ENCODE peak calls at places on chromosomes 16 and 17, in seven cellular contexts. S is heart right ventricle, R is esophagus squamous epithelium, U is PC-3, B is colonic mucosa, O is K562, Z is A549. Q is an unnamed sample.
A peak's percentile ranks its signal among the peaks of the same experiment; 100 is the strongest.

GRCh38 chr16:2289282-2289681 is 21.4 kb upstream of the RNPS1 start:
- DNase-seq in S (no peak), R (no peak), U (no peak), B (no peak), O (no peak), Z (no peak), Q (no peak)

GRCh38 chr17:78873519-78874340 is 29.3 kb downstream of the CEP295NL start:
- DNase-seq in S (peak; percentile 59), R (no peak), U (peak; percentile 82), B (no peak), O (no peak), Z (no peak), Q (no peak)

GRCh38 chr17:41689497-41690299 is 1.0 kb downstream of the EIF1 start:
- DNase-seq in S (peak; percentile 47), R (no peak), U (peak; percentile 43), B (peak; percentile 71), O (no peak), Z (peak; percentile 79), Q (peak; percentile 83)

GRCh38 chr16:11094075-11094593 is 149.8 kb downstream of the CLEC16A start:
- DNase-seq in S (no peak), R (no peak), U (peak; percentile 34), B (no peak), O (peak; percentile 80), Z (no peak), Q (no peak)

GRCh38 chr17:38922538-38923291 is 2.7 kb upstream of the LASP1NB start:
- DNase-seq in S (peak; percentile 91), R (no peak), U (peak; percentile 30), B (peak; percentile 81), O (peak; percentile 27), Z (no peak), Q (peak; percentile 76)

GRCh38 chr17:18250259-18250658 is 8.3 kb downstream of the FLII start:
- DNase-seq in S (no peak), R (no peak), U (peak; percentile 56), B (peak; percentile 80), O (no peak), Z (no peak), Q (peak; percentile 38)

GRCh38 chr16:76226481-76226880 is 50.7 kb upstream of the CNTNAP4 start:
- DNase-seq in S (no peak), R (no peak), U (no peak), B (no peak), O (no peak), Z (no peak), Q (no peak)

GRCh38 chr17:37614823-37615222 is 5.6 kb upstream of the SYNRG start:
- DNase-seq in S (no peak), R (no peak), U (peak; percentile 30), B (no peak), O (no peak), Z (no peak), Q (no peak)

GRCh38 chr17:55585629-55586028 is 74.4 kb upstream of the SMIM36 start:
- DNase-seq in S (no peak), R (no peak), U (peak; percentile 50), B (no peak), O (no peak), Z (no peak), Q (no peak)
- TF ChIP-seq CTCF in S (no peak), R (no peak), U (peak; percentile 66), B (no peak), O (peak; percentile 42), Z (no peak), Q (peak; percentile 9)

GRCh38 chr16:49821156-49821555 is 34.8 kb downstream of the ZNF423 start:
- DNase-seq in S (no peak), R (no peak), U (no peak), B (no peak), O (no peak), Z (no peak), Q (no peak)
- H3K27ac ChIP-seq in S (no peak overlapping the region), R (no peak overlapping the region), U (no peak overlapping the region), B (no peak overlapping the region), O (no peak overlapping the region), Z (no peak overlapping the region), Q (no peak overlapping the region)

DNA sequence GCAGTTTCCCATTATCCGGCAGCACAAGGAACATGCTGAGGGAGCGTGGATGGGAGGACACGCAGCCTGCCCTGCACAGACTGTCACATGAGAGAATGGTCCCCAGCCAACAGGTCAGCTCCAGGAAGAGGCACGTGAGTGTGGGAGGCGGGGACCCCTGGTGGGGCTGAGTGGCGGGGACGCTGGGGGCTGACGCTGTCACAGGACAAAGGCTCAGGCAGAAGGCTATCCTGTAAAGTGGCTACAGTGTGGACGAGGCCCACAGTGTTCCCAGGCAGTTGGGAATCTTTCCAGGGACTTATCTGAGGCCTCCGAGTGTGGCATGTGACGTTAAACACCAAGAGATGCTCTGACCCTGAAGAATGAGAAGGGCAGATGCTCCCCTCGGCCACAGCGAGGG is 30.4 kb downstream of the MBTPS1 start:
- DNase-seq in S (peak; percentile 69), R (no peak), U (no peak), B (no peak), O (peak; percentile 29), Z (no peak), Q (no peak)
- TF ChIP-seq CTCF in S (no peak), R (no peak), U (no peak), B (no peak), O (no peak), Z (no peak), Q (no peak)

DNA sequence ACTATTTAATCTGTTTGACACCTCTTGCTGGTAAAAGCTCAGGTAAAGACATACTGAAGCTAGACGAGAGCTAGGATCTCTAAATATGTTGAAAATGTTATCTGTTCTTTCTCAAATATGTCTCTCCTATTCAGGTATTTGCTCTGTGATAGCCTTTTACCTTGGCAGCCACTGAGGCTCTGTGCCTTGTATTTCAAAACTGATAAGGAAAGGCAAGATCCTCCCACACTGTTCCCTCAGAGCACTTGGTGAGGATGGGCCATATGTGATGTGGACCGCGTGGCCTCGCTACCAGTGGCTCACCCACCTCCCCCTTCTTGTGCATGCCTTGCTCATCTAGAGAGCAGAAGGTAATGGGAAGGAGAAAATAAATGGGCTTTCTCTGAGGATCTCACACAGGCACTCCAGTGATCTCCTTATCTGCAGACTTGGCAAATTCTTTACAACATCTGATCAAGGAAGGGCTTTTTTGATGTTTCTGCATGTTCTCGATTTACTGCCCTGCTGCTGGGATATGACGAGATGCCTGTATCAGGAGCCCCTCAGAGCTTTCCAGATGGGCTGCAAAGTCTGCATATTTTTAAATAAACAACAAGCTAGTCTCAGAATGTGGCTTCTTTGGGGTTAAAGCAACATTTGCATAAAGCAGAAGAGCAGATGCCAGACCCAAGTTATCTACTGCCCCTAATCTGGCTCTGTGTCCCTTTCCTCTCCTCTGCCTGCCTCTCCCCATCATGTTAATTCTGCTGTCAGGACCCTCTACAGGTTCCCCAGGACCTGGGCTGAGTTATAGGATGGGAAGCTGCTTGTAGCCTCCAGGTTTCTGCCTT is 16.9 kb downstream of the HOXB1 start:
- DNase-seq in S (no peak), R (no peak), U (no peak), B (no peak), O (peak; percentile 48), Z (no peak), Q (no peak)
- H3K27ac ChIP-seq in S (no peak overlapping the region), R (no peak overlapping the region), U (no peak overlapping the region), B (no peak overlapping the region), O (peak overlapping the region; percentile 12), Z (no peak overlapping the region), Q (no peak overlapping the region)

DNA sequence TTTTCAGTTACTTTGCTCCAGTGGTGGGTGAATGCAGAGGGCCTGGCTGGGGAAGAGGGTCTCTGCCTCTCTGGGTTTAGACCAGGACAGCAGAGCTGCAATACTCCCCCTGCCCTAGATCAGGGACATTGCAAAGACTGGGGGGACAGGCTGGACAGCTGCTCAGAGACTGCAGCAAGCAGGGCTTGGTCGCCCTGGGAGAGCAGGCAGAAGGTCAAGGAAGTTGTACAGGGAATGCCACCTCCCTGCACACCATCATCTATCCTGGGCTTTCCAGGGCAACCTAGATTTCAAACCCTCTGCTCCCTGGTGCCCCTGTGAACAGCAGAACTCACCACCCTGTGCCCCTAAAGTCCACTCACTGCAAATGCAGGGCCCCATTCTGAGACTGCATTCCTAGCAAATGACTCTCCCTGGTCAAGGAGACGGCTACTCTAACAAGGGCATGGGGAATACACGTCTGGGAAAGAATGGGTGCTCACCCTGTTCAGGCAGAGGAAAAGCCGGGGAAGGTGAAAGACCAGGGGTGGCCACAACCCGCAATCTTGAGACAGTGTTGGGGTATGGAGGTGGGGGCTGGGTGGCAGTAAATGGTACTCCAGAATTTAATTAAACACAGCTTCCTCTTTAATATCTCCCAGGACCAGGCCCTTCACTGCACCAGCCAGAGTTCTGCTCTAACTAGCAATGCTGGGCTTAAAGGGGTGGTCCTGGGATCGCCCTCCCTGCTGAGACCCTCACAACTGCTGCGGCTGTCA is 1.0 kb downstream of the KIFC3 start:
- DNase-seq in S (no peak), R (no peak), U (peak; percentile 62), B (no peak), O (no peak), Z (peak; percentile 73), Q (peak; percentile 47)
- TF ChIP-seq CTCF in S (no peak), R (no peak), U (no peak), B (no peak), O (no peak), Z (no peak), Q (no peak)

Q was measured in GM23338.